ENCODE peak calls at places on chromosomes 2 and 18, in seven cellular contexts. One of them, this sample, is unnamed.

GRCh38 chr2:53473236-53473635 is 294.4 kb upstream of the CHAC2 start:
- DNase-seq in GM12878: no peak
- DNase-seq in K562: peak
- DNase-seq in SK-N-SH: no peak
- DNase-seq in HepG2: peak
- DNase-seq in H1: no peak
- DNase-seq in GM12892: no peak
- DNase-seq in this sample: no peak

GRCh38 chr2:152320166-152320565 is 14.8 kb upstream of the FMNL2 start:
- DNase-seq in H1: no peak
- DNase-seq in GM12892: no peak
- DNase-seq in GM12878: no peak
- DNase-seq in K562: no peak
- DNase-seq in SK-N-SH: no peak
- DNase-seq in HepG2: no peak
- DNase-seq in this sample: no peak

GRCh38 chr2:161436411-161436810 is 20.3 kb downstream of the TBR1 start:
- DNase-seq in HepG2: no peak
- DNase-seq in H1: no peak
- DNase-seq in SK-N-SH: no peak
- DNase-seq in GM12892: no peak
- DNase-seq in K562: no peak
- DNase-seq in GM12878: no peak
- DNase-seq in this sample: no peak

GRCh38 chr2:170770008-170770303 is 222 bp upstream of the ERICH2 start:
- DNase-seq in HepG2: no peak
- DNase-seq in SK-N-SH: no peak
- DNase-seq in GM12892: no peak
- DNase-seq in H1: no peak
- DNase-seq in K562: no peak
- DNase-seq in GM12878: no peak
- DNase-seq in this sample: no peak

GRCh38 chr2:125698280-125698679 is 957.7 kb upstream of the GYPC start:
- DNase-seq in GM12878: no peak
- DNase-seq in SK-N-SH: no peak
- DNase-seq in H1: no peak
- DNase-seq in HepG2: no peak
- DNase-seq in K562: no peak
- DNase-seq in GM12892: no peak
- DNase-seq in this sample: no peak

GRCh38 chr18:47735041-47735440 is 195.4 kb downstream of the SMAD2 start:
- DNase-seq in GM12892: no peak
- DNase-seq in H1: no peak
- DNase-seq in HepG2: no peak
- DNase-seq in GM12878: no peak
- DNase-seq in K562: no peak
- DNase-seq in SK-N-SH: no peak
- DNase-seq in this sample: no peak

GRCh38 chr2:234462218-234462992 is 34.5 kb downstream of the ARL4C start:
- DNase-seq in K562: no peak
- DNase-seq in GM12878: no peak
- DNase-seq in GM12892: no peak
- DNase-seq in H1: no peak
- DNase-seq in HepG2: peak
- DNase-seq in SK-N-SH: no peak
- DNase-seq in this sample: no peak

GRCh38 chr2:191041418-191042161 is 27.6 kb upstream of the STAT1 start:
- DNase-seq in GM12878: no peak
- DNase-seq in H1: no peak
- DNase-seq in GM12892: no peak
- DNase-seq in K562: peak
- DNase-seq in HepG2: peak
- DNase-seq in SK-N-SH: no peak
- DNase-seq in this sample: no peak

GRCh38 chr2:168243061-168243460 is 4.3 kb downstream of the STK39 start:
- DNase-seq in HepG2: no peak
- DNase-seq in GM12892: no peak
- DNase-seq in K562: no peak
- DNase-seq in SK-N-SH: no peak
- DNase-seq in H1: no peak
- DNase-seq in GM12878: no peak
- DNase-seq in this sample: no peak

GRCh38 chr2:17538022-17538843 is 2.3 kb upstream of the VSNL1 start:
- DNase-seq in HepG2: peak
- DNase-seq in H1: no peak
- DNase-seq in GM12892: no peak
- DNase-seq in K562: no peak
- DNase-seq in GM12878: no peak
- DNase-seq in SK-N-SH: peak
- DNase-seq in this sample: no peak

GRCh38 chr2:121721926-121722325 is 14.7 kb downstream of the NIFK start:
- DNase-seq in HepG2: no peak
- DNase-seq in SK-N-SH: no peak
- DNase-seq in GM12878: no peak
- DNase-seq in H1: no peak
- DNase-seq in K562: no peak
- DNase-seq in GM12892: no peak
- DNase-seq in this sample: no peak

GRCh38 chr2:189674374-189675112 is at the start of gene ANKAR:
- DNase-seq in SK-N-SH: peak
- DNase-seq in GM12878: peak
- DNase-seq in K562: no peak
- DNase-seq in H1: peak
- DNase-seq in GM12892: peak
- DNase-seq in HepG2: peak
- DNase-seq in this sample: peak

GRCh38 chr2:238370482-238371372 is 50.4 kb downstream of the TRAF3IP1 start:
- DNase-seq in GM12892: no peak
- DNase-seq in HepG2: peak
- DNase-seq in H1: no peak
- DNase-seq in K562: peak
- DNase-seq in GM12878: no peak
- DNase-seq in SK-N-SH: peak
- DNase-seq in this sample: no peak

GRCh38 chr18:11176416-11176815 is 27.0 kb upstream of the PIEZO2 start:
- DNase-seq in K562: no peak
- DNase-seq in SK-N-SH: no peak
- DNase-seq in HepG2: no peak
- DNase-seq in GM12892: no peak
- DNase-seq in GM12878: no peak
- DNase-seq in H1: no peak
- DNase-seq in this sample: no peak

GRCh38 chr18:78571063-78571785 is 408.4 kb upstream of the SALL3 start:
- DNase-seq in K562: no peak
- DNase-seq in H1: no peak
- DNase-seq in SK-N-SH: no peak
- DNase-seq in HepG2: no peak
- DNase-seq in GM12878: no peak
- DNase-seq in GM12892: no peak
- DNase-seq in this sample: no peak

GRCh38 chr2:204715332-204715731 is 170.1 kb downstream of the PARD3B start:
- DNase-seq in GM12878: no peak
- DNase-seq in K562: no peak
- DNase-seq in GM12892: no peak
- DNase-seq in SK-N-SH: no peak
- DNase-seq in H1: no peak
- DNase-seq in HepG2: no peak
- DNase-seq in this sample: no peak

GRCh38 chr2:168449419-168449818 is 6.7 kb upstream of the CERS6 start:
- DNase-seq in GM12892: no peak
- DNase-seq in SK-N-SH: no peak
- DNase-seq in K562: no peak
- DNase-seq in H1: no peak
- DNase-seq in HepG2: no peak
- DNase-seq in GM12878: no peak
- DNase-seq in this sample: no peak

GRCh38 chr2:9099341-9099751 is 95.9 kb upstream of the MBOAT2 start:
- DNase-seq in H1: no peak
- DNase-seq in HepG2: peak
- DNase-seq in GM12892: peak
- DNase-seq in SK-N-SH: no peak
- DNase-seq in GM12878: peak
- DNase-seq in K562: no peak
- DNase-seq in this sample: peak

GRCh38 chr18:46152808-46153617 is 48.8 kb downstream of the HAUS1 start:
- DNase-seq in K562: peak
- DNase-seq in HepG2: no peak
- DNase-seq in GM12878: no peak
- DNase-seq in GM12892: no peak
- DNase-seq in SK-N-SH: peak
- DNase-seq in H1: peak
- DNase-seq in this sample: no peak

GRCh38 chr2:15112216-15112615 is 448.9 kb downstream of the NBAS start:
- DNase-seq in H1: no peak
- DNase-seq in GM12878: no peak
- DNase-seq in HepG2: no peak
- DNase-seq in SK-N-SH: no peak
- DNase-seq in K562: peak
- DNase-seq in GM12892: no peak
- DNase-seq in this sample: no peak

GRCh38 chr2:173749315-173749714 is 215.9 kb downstream of the SP3 start:
- DNase-seq in SK-N-SH: no peak
- DNase-seq in K562: no peak
- DNase-seq in HepG2: peak
- DNase-seq in H1: no peak
- DNase-seq in GM12878: no peak
- DNase-seq in GM12892: no peak
- DNase-seq in this sample: no peak

GRCh38 chr2:219269362-219270054 is 9.7 kb upstream of the DNAJB2 start:
- DNase-seq in K562: no peak
- DNase-seq in H1: no peak
- DNase-seq in GM12878: no peak
- DNase-seq in HepG2: peak
- DNase-seq in SK-N-SH: peak
- DNase-seq in GM12892: no peak
- DNase-seq in this sample: no peak

GRCh38 chr2:49948744-49949143 is 794.4 kb upstream of the FSHR start:
- DNase-seq in HepG2: no peak
- DNase-seq in K562: no peak
- DNase-seq in SK-N-SH: no peak
- DNase-seq in GM12878: no peak
- DNase-seq in GM12892: no peak
- DNase-seq in H1: no peak
- DNase-seq in this sample: no peak
- TF ChIP-seq TAF1 in HepG2: no peak
- TF ChIP-seq TAF1 in K562: no peak
- TF ChIP-seq TAF1 in SK-N-SH: no peak
- TF ChIP-seq TAF1 in GM12878: no peak
- TF ChIP-seq TAF1 in GM12892: no peak
- TF ChIP-seq TAF1 in H1: no peak
- TF ChIP-seq TAF1 in this sample: no peak

DNA sequence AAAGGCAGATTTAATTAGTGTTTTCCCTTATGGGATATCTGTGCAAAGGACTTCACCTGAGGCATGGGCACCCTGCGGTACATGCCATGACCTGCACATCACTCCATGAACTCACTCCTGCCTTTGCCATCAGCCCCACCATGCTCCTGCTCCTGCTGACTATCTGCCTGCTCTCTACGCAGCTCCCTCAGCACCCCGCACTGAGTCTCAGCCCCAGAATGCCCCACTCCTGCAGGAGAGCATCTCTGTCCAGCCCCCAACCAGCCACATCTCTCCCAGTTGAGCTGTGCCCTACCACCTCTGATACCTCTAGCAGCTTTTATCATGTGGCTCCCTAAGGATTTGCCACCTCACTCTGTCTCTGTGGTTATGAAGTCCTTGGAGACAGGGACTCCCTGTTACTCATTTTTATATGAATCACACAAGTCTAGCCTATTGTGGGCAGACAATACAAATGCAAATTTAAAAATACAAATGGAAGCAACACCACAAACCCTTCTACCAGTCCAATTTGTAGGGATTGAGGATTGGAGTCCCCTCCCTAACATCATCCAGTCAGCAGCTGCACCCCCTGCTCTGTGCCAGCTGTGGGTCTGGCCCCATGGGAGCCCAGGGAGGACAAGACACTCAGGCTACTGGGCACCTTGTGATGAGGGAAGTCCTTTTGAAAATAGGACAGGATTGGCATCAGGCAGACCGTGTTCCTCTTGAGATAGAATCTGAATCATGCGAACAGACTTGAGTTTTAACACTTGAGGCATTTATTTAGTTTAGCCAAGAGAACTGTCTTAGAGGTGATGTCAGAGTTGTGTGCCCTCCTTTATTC is 689.6 kb upstream of the HS6ST1 start:
- DNase-seq in GM12892: no peak
- DNase-seq in H1: no peak
- DNase-seq in SK-N-SH: no peak
- DNase-seq in HepG2: no peak
- DNase-seq in K562: no peak
- DNase-seq in GM12878: no peak
- DNase-seq in this sample: no peak
- TF ChIP-seq POLR2AphosphoS5 in GM12892: no peak
- TF ChIP-seq POLR2AphosphoS5 in H1: no peak
- TF ChIP-seq POLR2AphosphoS5 in SK-N-SH: no peak
- TF ChIP-seq POLR2AphosphoS5 in HepG2: no peak
- TF ChIP-seq POLR2AphosphoS5 in K562: no peak
- TF ChIP-seq POLR2AphosphoS5 in GM12878: no peak
- TF ChIP-seq POLR2AphosphoS5 in this sample: no peak

GRCh38 chr2:105142239-105142638 is 99.3 kb upstream of the GPR45 start:
- DNase-seq in GM12878: no peak
- DNase-seq in H1: peak
- DNase-seq in K562: no peak
- DNase-seq in GM12892: no peak
- DNase-seq in SK-N-SH: no peak
- DNase-seq in HepG2: no peak
- DNase-seq in this sample: no peak
- TF ChIP-seq TAF1 in GM12878: no peak
- TF ChIP-seq TAF1 in H1: no peak
- TF ChIP-seq TAF1 in K562: no peak
- TF ChIP-seq TAF1 in GM12892: no peak
- TF ChIP-seq TAF1 in SK-N-SH: no peak
- TF ChIP-seq TAF1 in HepG2: no peak
- TF ChIP-seq TAF1 in this sample: no peak

GRCh38 chr2:70921031-70921430 is 14.7 kb upstream of the ATP6V1B1 start:
- DNase-seq in GM12878: no peak
- DNase-seq in H1: peak
- DNase-seq in K562: no peak
- DNase-seq in HepG2: no peak
- DNase-seq in SK-N-SH: peak
- DNase-seq in GM12892: no peak
- DNase-seq in this sample: no peak

GRCh38 chr2:70920367-70920715 is 15.4 kb upstream of the ATP6V1B1 start:
- DNase-seq in K562: no peak
- DNase-seq in SK-N-SH: no peak
- DNase-seq in HepG2: no peak
- DNase-seq in H1: peak
- DNase-seq in GM12878: no peak
- DNase-seq in GM12892: no peak
- DNase-seq in this sample: no peak

GRCh38 chr2:70921839-70922590 is 13.7 kb upstream of the ATP6V1B1 start:
- DNase-seq in GM12878: no peak
- DNase-seq in GM12892: no peak
- DNase-seq in HepG2: peak
- DNase-seq in H1: peak
- DNase-seq in K562: no peak
- DNase-seq in SK-N-SH: no peak
- DNase-seq in this sample: no peak

GRCh38 chr2:70918016-70918415 is 17.7 kb upstream of the ATP6V1B1 start:
- DNase-seq in K562: no peak
- DNase-seq in SK-N-SH: no peak
- DNase-seq in HepG2: no peak
- DNase-seq in GM12892: no peak
- DNase-seq in H1: peak
- DNase-seq in GM12878: no peak
- DNase-seq in this sample: no peak

GRCh38 chr2:70919672-70920366 is 15.9 kb upstream of the ATP6V1B1 start:
- DNase-seq in GM12892: peak
- DNase-seq in H1: peak
- DNase-seq in SK-N-SH: peak
- DNase-seq in HepG2: peak
- DNase-seq in GM12878: no peak
- DNase-seq in K562: peak
- DNase-seq in this sample: peak
- TF ChIP-seq POLR2AphosphoS5 in GM12892: no peak
- TF ChIP-seq POLR2AphosphoS5 in H1: no peak
- TF ChIP-seq POLR2AphosphoS5 in SK-N-SH: no peak
- TF ChIP-seq POLR2AphosphoS5 in HepG2: no peak
- TF ChIP-seq POLR2AphosphoS5 in GM12878: no peak
- TF ChIP-seq POLR2AphosphoS5 in K562: no peak
- TF ChIP-seq POLR2AphosphoS5 in this sample: no peak

This sample was measured in GM12891.